ENCODE peak calls at places on chromosome 14, in eight cellular contexts. E, G, T, Y, P, C, B and Z are unnamed samples.

GRCh38 chr14:62988967-62989366 is 56.3 kb downstream of the KCNH5 start:
- DNase-seq in E (no peak), G (no peak), T (no peak), Y (peak), P (no peak), C (no peak), B (no peak), Z (no peak)

GRCh38 chr14:98999345-98999744 is 272.7 kb downstream of the BCL11B start:
- DNase-seq in E (no peak), G (no peak), T (no peak), Y (no peak), P (no peak), C (no peak), B (no peak), Z (no peak)

GRCh38 chr14:105577339-105577861 is 51.0 kb downstream of the TMEM121 start:
- DNase-seq in E (no peak), G (no peak), T (no peak), Y (no peak), P (no peak), C (no peak), B (no peak), Z (no peak)

GRCh38 chr14:63248211-63248610 is 44.0 kb downstream of the RHOJ start:
- DNase-seq in E (peak), G (no peak), T (no peak), Y (peak), P (no peak), C (no peak), B (no peak), Z (no peak)

GRCh38 chr14:100871234-100872186 is 32.0 kb downstream of the RTL1 start:
- DNase-seq in E (peak), G (no peak), T (no peak), Y (peak), P (peak), C (peak), B (peak), Z (no peak)

GRCh38 chr14:101817511-101818001 is 56.0 kb downstream of the PPP2R5C start:
- DNase-seq in E (no peak), G (no peak), T (no peak), Y (no peak), P (peak), C (no peak), B (no peak), Z (no peak)

GRCh38 chr14:20612403-20612802 is 21.2 kb upstream of the RNASE12 start:
- DNase-seq in E (no peak), G (no peak), T (no peak), Y (no peak), P (no peak), C (no peak), B (no peak), Z (no peak)

GRCh38 chr14:91186515-91187066 is 57.9 kb downstream of the GPR68 start:
- DNase-seq in E (no peak), G (no peak), T (no peak), Y (no peak), P (no peak), C (no peak), B (no peak), Z (no peak)

GRCh38 chr14:98754343-98755025 is 517.5 kb downstream of the BCL11B start:
- DNase-seq in E (no peak), G (no peak), T (no peak), Y (peak), P (no peak), C (no peak), B (no peak), Z (no peak)

GRCh38 chr14:79598339-79598738 is 613.0 kb downstream of the DIO2 start:
- DNase-seq in E (no peak), G (no peak), T (no peak), Y (peak), P (no peak), C (no peak), B (no peak), Z (no peak)

GRCh38 chr14:50045039-50045711 is 71.2 kb downstream of the VCPKMT start:
- DNase-seq in E (peak), G (no peak), T (peak), Y (peak), P (no peak), C (peak), B (no peak), Z (peak)

GRCh38 chr14:37203423-37203822 is 5.7 kb downstream of the MIPOL1 start:
- DNase-seq in E (no peak), G (no peak), T (no peak), Y (no peak), P (no peak), C (no peak), B (no peak), Z (no peak)
- TF ChIP-seq CTCF in E (no peak), G (no peak), T (no peak), Y (no peak), P (no peak), C (no peak), B (no peak), Z (no peak)

DNA sequence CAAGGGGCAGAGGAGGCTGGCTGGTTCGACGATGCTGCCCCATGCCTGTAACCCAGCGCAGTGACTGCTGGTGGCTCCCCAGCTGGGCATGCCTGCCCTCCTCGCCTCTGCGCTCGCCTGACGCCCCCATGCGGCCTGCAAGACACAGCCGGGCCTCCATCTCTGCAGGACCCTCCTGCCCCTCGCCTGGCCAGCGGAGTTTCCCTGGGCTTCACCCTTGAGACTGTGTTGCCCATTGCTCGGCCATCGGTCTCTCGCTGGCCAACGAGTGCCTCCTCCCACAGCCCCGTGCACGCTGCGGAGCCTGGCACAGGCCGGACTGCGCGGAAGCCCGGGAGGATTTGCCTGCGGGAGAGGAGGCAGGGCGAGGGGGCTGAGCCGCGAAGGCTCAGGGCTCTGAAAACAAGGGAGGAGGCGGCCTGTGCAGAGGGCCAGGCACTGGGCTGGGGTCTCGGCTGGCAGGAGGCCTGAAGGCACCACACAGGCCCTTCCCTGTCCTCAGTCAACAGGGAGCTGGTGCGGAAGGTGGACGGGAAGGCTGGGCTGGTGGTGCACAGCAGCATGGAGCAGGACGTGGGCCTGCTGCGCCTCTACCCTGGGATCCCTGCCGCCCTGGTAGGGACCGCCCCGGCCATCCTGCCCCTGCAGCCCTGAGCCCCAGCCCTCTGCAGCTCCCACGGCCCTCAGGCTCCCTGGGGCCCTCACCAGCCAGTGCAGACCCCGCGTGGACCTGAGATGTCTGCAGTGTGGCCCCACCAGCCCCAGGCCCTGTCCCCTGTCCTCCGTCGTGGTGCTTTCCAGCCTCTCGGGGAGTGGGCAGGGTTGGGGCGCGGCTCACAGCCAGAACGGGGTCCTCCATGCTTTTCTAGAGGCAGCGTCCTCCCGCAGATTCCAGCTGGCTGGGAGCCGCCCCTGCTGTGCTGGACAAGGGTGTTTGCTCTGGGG is 17.8 kb downstream of the ASPG start:
- DNase-seq in E (no peak), G (no peak), T (no peak), Y (no peak), P (no peak), C (peak), B (peak), Z (no peak)
- TF ChIP-seq CTCF in E (no peak), G (no peak), T (no peak), Y (no peak), P (peak), C (no peak), B (no peak), Z (no peak)

GRCh38 chr14:58638231-58639205 is 756 bp downstream of the DACT1 start:
- DNase-seq in E (peak), G (peak), T (peak), Y (peak), P (no peak), C (peak), B (peak), Z (no peak)

GRCh38 chr14:58640959-58641358 is 3.2 kb downstream of the DACT1 start:
- DNase-seq in E (no peak), G (no peak), T (no peak), Y (no peak), P (no peak), C (no peak), B (no peak), Z (no peak)

GRCh38 chr14:58639842-58640484 is 2.2 kb downstream of the DACT1 start:
- DNase-seq in E (peak), G (peak), T (peak), Y (peak), P (peak), C (no peak), B (peak), Z (peak)

GRCh38 chr14:58643366-58643765 is 5.6 kb downstream of the DACT1 start:
- DNase-seq in E (no peak), G (peak), T (no peak), Y (no peak), P (no peak), C (no peak), B (no peak), Z (no peak)

GRCh38 chr14:58641509-58641908 is 3.7 kb downstream of the DACT1 start:
- DNase-seq in E (no peak), G (no peak), T (no peak), Y (no peak), P (no peak), C (no peak), B (no peak), Z (no peak)
- TF ChIP-seq CTCF in E (no peak), G (peak), T (no peak), Y (peak), P (no peak), C (no peak), B (no peak), Z (no peak)

DNA sequence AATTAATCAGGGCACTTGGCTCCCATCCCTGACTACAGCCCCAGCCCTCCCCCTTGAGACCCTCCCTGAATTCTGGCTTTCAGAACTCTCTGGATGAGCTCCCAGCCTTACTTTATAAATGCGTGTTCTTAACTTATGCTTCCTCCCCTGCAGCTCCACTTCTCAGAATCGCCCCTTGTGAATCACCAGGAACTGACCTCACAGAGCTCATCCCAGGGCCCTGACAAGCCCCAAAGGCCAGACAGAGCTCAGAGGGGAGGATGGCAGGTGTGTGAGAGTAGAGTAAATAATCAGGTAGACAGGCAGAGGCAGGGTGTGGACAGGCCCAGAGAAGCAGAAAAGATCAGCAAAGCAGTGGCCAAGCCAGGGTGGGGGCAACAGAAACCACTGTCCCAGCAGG is 68.2 kb upstream of the FOXN3 start:
- DNase-seq in E (no peak), G (no peak), T (no peak), Y (no peak), P (no peak), C (peak), B (no peak), Z (no peak)
- TF ChIP-seq CTCF in E (no peak), G (no peak), T (no peak), Y (no peak), P (no peak), C (no peak), B (no peak), Z (no peak)

GRCh38 chr14:56885795-56886194 is 75.5 kb upstream of the OTX2 start:
- DNase-seq in E (no peak), G (no peak), T (no peak), Y (no peak), P (no peak), C (no peak), B (no peak), Z (no peak)

GRCh38 chr14:56878766-56879165 is 68.5 kb upstream of the OTX2 start:
- DNase-seq in E (no peak), G (no peak), T (no peak), Y (no peak), P (no peak), C (no peak), B (no peak), Z (no peak)

GRCh38 chr14:56884617-56885016 is 74.3 kb upstream of the OTX2 start:
- DNase-seq in E (no peak), G (no peak), T (no peak), Y (no peak), P (no peak), C (no peak), B (no peak), Z (no peak)

GRCh38 chr14:56886471-56887062 is 76.3 kb upstream of the OTX2 start:
- DNase-seq in E (no peak), G (no peak), T (no peak), Y (no peak), P (no peak), C (no peak), B (no peak), Z (no peak)

DNA sequence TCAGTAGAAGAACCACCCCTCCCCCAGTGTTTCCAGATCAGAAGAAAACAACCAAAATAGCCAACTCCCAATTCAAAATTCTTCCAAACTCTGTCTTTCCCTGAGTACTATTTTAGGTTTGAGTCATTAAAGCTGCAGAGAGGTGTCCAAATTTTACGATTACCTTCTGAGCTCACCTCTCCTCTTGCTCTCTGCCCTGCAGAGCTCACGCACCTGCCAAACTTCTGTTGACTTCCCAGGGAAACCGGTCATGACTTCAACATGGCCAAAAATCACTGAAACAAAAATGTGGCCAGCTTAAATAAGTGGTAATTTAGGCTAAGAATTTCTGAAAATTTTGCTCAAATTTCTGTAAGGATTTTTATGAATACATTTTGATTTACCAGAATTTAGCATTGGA is 70.9 kb upstream of the OTX2 start:
- DNase-seq in E (no peak), G (no peak), T (no peak), Y (no peak), P (no peak), C (no peak), B (no peak), Z (no peak)
- TF ChIP-seq CTCF in E (no peak), G (no peak), T (no peak), Y (no peak), P (no peak), C (no peak), B (no peak), Z (no peak)

GRCh38 chr14:54565236-54566151 is 1.4 kb upstream of the SAMD4A start:
- DNase-seq in E (peak), G (peak), T (peak), Y (peak), P (peak), C (peak), B (peak), Z (peak)

GRCh38 chr14:54564071-54564798 is 2.7 kb upstream of the SAMD4A start:
- DNase-seq in E (peak), G (peak), T (no peak), Y (peak), P (no peak), C (no peak), B (no peak), Z (no peak)

GRCh38 chr14:54566152-54566409 is 847 bp upstream of the SAMD4A start:
- DNase-seq in E (no peak), G (no peak), T (no peak), Y (no peak), P (no peak), C (no peak), B (no peak), Z (no peak)

GRCh38 chr14:54566410-54567223 is at the start of gene SAMD4A:
- DNase-seq in E (peak), G (peak), T (peak), Y (peak), P (peak), C (peak), B (peak), Z (peak)

DNA sequence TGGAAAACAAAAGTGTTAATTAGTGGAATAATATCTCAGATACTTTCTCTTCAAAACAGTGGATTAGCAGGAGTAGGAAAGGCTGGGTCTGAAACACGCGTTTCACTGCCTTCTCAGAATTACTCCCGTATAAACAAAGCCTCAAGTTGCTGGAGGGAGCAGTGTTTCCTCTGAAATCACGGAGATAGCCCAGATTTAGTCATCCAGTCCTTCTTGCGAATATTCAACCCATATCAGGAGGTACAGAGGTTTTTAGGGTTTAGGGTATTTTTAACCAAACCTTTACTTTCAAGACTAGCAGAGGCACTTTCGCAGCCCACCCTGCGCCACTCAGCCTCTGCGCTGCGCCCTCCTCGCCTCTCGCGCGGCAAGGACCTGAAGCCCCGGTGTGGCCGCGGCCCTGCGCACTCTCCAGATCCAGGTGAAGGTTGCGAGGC is 2.1 kb upstream of the SAMD4A start:
- DNase-seq in E (peak), G (no peak), T (peak), Y (peak), P (peak), C (no peak), B (no peak), Z (peak)
- TF ChIP-seq CTCF in E (no peak), G (no peak), T (no peak), Y (no peak), P (no peak), C (no peak), B (no peak), Z (no peak)

DNA sequence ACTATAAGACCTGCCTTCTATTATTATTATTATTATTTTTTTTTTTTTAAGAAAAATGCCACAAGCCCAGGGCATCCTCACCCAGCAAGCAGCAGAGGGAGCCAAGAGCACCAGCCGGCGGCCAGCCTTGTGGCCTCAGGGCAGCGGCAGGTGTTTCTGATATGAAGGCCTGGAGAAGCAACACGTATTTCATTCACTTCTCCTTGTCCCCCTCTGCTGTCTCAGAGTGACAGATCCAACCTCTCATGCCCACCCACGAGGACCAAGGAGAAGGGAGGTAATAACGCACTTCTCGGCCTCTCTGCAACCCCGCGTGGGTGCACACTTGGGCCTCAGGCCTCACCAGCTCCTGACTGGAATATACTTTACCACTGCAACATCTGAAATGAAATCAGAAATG is 25.4 kb downstream of the CDC42BPB start:
- DNase-seq in E (peak), G (peak), T (no peak), Y (no peak), P (no peak), C (no peak), B (peak), Z (no peak)
- TF ChIP-seq CTCF in E (no peak), G (no peak), T (no peak), Y (no peak), P (no peak), C (no peak), B (no peak), Z (no peak)

GRCh38 chr14:70857499-70857895 is 48.2 kb upstream of the MAP3K9 start:
- DNase-seq in E (no peak), G (no peak), T (no peak), Y (peak), P (no peak), C (no peak), B (no peak), Z (no peak)

GRCh38 chr14:70855486-70855885 is 46.2 kb upstream of the MAP3K9 start:
- DNase-seq in E (no peak), G (no peak), T (no peak), Y (no peak), P (no peak), C (no peak), B (no peak), Z (no peak)

GRCh38 chr14:70858641-70859040 is 48.6 kb upstream of the PCNX1 start:
- DNase-seq in E (no peak), G (no peak), T (no peak), Y (no peak), P (no peak), C (no peak), B (no peak), Z (no peak)

GRCh38 chr14:70856851-70857498 is 47.7 kb upstream of the MAP3K9 start:
- DNase-seq in E (no peak), G (no peak), T (no peak), Y (peak), P (no peak), C (no peak), B (no peak), Z (no peak)
- TF ChIP-seq CTCF in E (no peak), G (no peak), T (no peak), Y (no peak), P (no peak), C (no peak), B (no peak), Z (no peak)

GRCh38 chr14:81206115-81206514 is 14.6 kb downstream of the GTF2A1 start:
- DNase-seq in E (no peak), G (no peak), T (no peak), Y (no peak), P (no peak), C (no peak), B (no peak), Z (no peak)

GRCh38 chr14:81209187-81209836 is 11.4 kb downstream of the GTF2A1 start:
- DNase-seq in E (no peak), G (no peak), T (no peak), Y (peak), P (no peak), C (no peak), B (no peak), Z (no peak)

GRCh38 chr14:81208489-81208888 is 12.3 kb downstream of the GTF2A1 start:
- DNase-seq in E (no peak), G (no peak), T (peak), Y (no peak), P (no peak), C (peak), B (no peak), Z (no peak)

DNA sequence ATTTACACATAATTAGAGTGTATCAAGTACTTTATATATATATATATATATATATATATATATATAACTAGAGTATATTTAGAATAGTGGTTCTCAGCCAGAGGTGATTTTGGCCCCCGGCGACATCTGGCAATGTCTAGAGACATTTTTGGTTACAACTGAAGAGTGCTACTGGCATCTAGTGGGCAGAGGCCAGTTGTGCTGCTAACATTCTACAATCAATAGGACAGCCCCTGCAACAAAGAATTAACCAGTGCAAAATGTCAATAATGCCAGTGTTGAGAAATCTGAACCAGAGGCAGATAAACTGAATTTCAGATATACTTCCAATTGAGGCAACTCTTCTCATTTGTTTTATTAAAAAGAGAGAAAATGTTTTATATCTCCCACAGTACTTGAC is 8.9 kb downstream of the GTF2A1 start:
- DNase-seq in E (peak), G (peak), T (peak), Y (peak), P (no peak), C (no peak), B (no peak), Z (no peak)
- TF ChIP-seq CTCF in E (peak), G (peak), T (peak), Y (peak), P (peak), C (peak), B (no peak), Z (peak)